ENCODE peak calls at places on chromosome 18, in eight cellular contexts. One of them, this sample, is unnamed.
A peak's percentile ranks its signal among the peaks of the same experiment; 100 is the strongest.

GRCh38 chr18:76490701-76491171 is 4.3 kb downstream of the ZNF516 start:
- DNase-seq in kidney: peak; percentile 88
- DNase-seq in fibroblast of pulmonary artery: peak; percentile 33
- DNase-seq in mesothelial cell of epicardium: no peak
- DNase-seq in RWPE2: no peak
- DNase-seq in GM13977: peak; percentile 60
- DNase-seq in astrocyte: peak; percentile 10
- DNase-seq in spleen: peak; percentile 92
- DNase-seq in this sample: no peak

GRCh38 chr18:5461056-5461455 is 82.7 kb downstream of the EPB41L3 start:
- DNase-seq in RWPE2: no peak
- DNase-seq in astrocyte: no peak
- DNase-seq in spleen: no peak
- DNase-seq in GM13977: no peak
- DNase-seq in kidney: no peak
- DNase-seq in mesothelial cell of epicardium: no peak
- DNase-seq in fibroblast of pulmonary artery: no peak
- DNase-seq in this sample: no peak

GRCh38 chr18:58208207-58208944 is 164.3 kb downstream of the NEDD4L start:
- DNase-seq in GM13977: no peak
- DNase-seq in RWPE2: no peak
- DNase-seq in spleen: no peak
- DNase-seq in fibroblast of pulmonary artery: no peak
- DNase-seq in mesothelial cell of epicardium: no peak
- DNase-seq in astrocyte: peak; percentile 37
- DNase-seq in kidney: no peak
- DNase-seq in this sample: peak; percentile 45

GRCh38 chr18:73638709-73639108 is 508.9 kb downstream of the FBXO15 start:
- DNase-seq in astrocyte: peak; percentile 72
- DNase-seq in fibroblast of pulmonary artery: peak; percentile 52
- DNase-seq in RWPE2: no peak
- DNase-seq in mesothelial cell of epicardium: no peak
- DNase-seq in GM13977: no peak
- DNase-seq in spleen: no peak
- DNase-seq in kidney: no peak
- DNase-seq in this sample: peak; percentile 56

GRCh38 chr18:22346968-22347611 is 70.6 kb downstream of the CTAGE1 start:
- DNase-seq in spleen: peak; percentile 88
- DNase-seq in kidney: peak; percentile 88
- DNase-seq in GM13977: no peak
- DNase-seq in RWPE2: no peak
- DNase-seq in astrocyte: peak; percentile 73
- DNase-seq in mesothelial cell of epicardium: no peak
- DNase-seq in fibroblast of pulmonary artery: peak; percentile 77
- DNase-seq in this sample: no peak

GRCh38 chr18:55012041-55012440 is 52.8 kb upstream of the CCDC68 start:
- DNase-seq in fibroblast of pulmonary artery: no peak
- DNase-seq in spleen: no peak
- DNase-seq in astrocyte: peak; percentile 43
- DNase-seq in GM13977: no peak
- DNase-seq in mesothelial cell of epicardium: no peak
- DNase-seq in kidney: no peak
- DNase-seq in RWPE2: no peak
- DNase-seq in this sample: no peak

GRCh38 chr18:23812566-23813440 is 123.5 kb downstream of the LAMA3 start:
- DNase-seq in spleen: no peak
- DNase-seq in fibroblast of pulmonary artery: peak; percentile 48
- DNase-seq in mesothelial cell of epicardium: no peak
- DNase-seq in astrocyte: no peak
- DNase-seq in GM13977: peak; percentile 28
- DNase-seq in kidney: no peak
- DNase-seq in RWPE2: no peak
- DNase-seq in this sample: no peak

GRCh38 chr18:26190506-26190905 is 35.7 kb upstream of the TAF4B start:
- DNase-seq in GM13977: peak; percentile 13
- DNase-seq in kidney: no peak
- DNase-seq in mesothelial cell of epicardium: no peak
- DNase-seq in fibroblast of pulmonary artery: no peak
- DNase-seq in RWPE2: no peak
- DNase-seq in spleen: peak; percentile 88
- DNase-seq in astrocyte: no peak
- DNase-seq in this sample: no peak

GRCh38 chr18:50790956-50791355 is 28.9 kb downstream of the MRO start:
- DNase-seq in spleen: no peak
- DNase-seq in astrocyte: no peak
- DNase-seq in GM13977: no peak
- DNase-seq in RWPE2: no peak
- DNase-seq in mesothelial cell of epicardium: no peak
- DNase-seq in fibroblast of pulmonary artery: no peak
- DNase-seq in kidney: no peak
- DNase-seq in this sample: no peak

GRCh38 chr18:63317982-63318881 is 1.3 kb downstream of the BCL2 start:
- DNase-seq in RWPE2: no peak
- DNase-seq in GM13977: peak; percentile 79
- DNase-seq in mesothelial cell of epicardium: peak; percentile 35
- DNase-seq in spleen: peak; percentile 96
- DNase-seq in kidney: peak; percentile 93
- DNase-seq in astrocyte: no peak
- DNase-seq in fibroblast of pulmonary artery: no peak
- DNase-seq in this sample: no peak

GRCh38 chr18:8943900-8944870 is 158.3 kb upstream of the NDUFV2 start:
- DNase-seq in GM13977: no peak
- DNase-seq in fibroblast of pulmonary artery: peak; percentile 69
- DNase-seq in spleen: no peak
- DNase-seq in astrocyte: peak; percentile 85
- DNase-seq in mesothelial cell of epicardium: no peak
- DNase-seq in RWPE2: no peak
- DNase-seq in kidney: no peak
- DNase-seq in this sample: peak; percentile 79

GRCh38 chr18:36580874-36581750 is 247.7 kb downstream of the TPGS2 start:
- DNase-seq in mesothelial cell of epicardium: no peak
- DNase-seq in fibroblast of pulmonary artery: peak; percentile 63
- DNase-seq in astrocyte: peak; percentile 77
- DNase-seq in kidney: no peak
- DNase-seq in RWPE2: no peak
- DNase-seq in GM13977: no peak
- DNase-seq in spleen: no peak
- DNase-seq in this sample: peak; percentile 80

GRCh38 chr18:55488473-55488872 is 99.5 kb downstream of the TCF4 start:
- DNase-seq in astrocyte: no peak
- DNase-seq in GM13977: no peak
- DNase-seq in kidney: no peak
- DNase-seq in mesothelial cell of epicardium: no peak
- DNase-seq in spleen: no peak
- DNase-seq in RWPE2: no peak
- DNase-seq in fibroblast of pulmonary artery: no peak
- DNase-seq in this sample: no peak

GRCh38 chr18:57534535-57534934 is 52.0 kb downstream of the FECH start:
- DNase-seq in GM13977: no peak
- DNase-seq in fibroblast of pulmonary artery: no peak
- DNase-seq in astrocyte: no peak
- DNase-seq in spleen: no peak
- DNase-seq in kidney: no peak
- DNase-seq in mesothelial cell of epicardium: no peak
- DNase-seq in RWPE2: no peak
- DNase-seq in this sample: no peak

GRCh38 chr18:71682591-71682990 is 861.6 kb downstream of the CBLN2 start:
- DNase-seq in kidney: no peak
- DNase-seq in fibroblast of pulmonary artery: no peak
- DNase-seq in astrocyte: peak; percentile 14
- DNase-seq in RWPE2: no peak
- DNase-seq in GM13977: no peak
- DNase-seq in mesothelial cell of epicardium: no peak
- DNase-seq in spleen: no peak
- DNase-seq in this sample: no peak

GRCh38 chr18:46809145-46809544 is 52.3 kb upstream of the ST8SIA5 start:
- DNase-seq in mesothelial cell of epicardium: no peak
- DNase-seq in astrocyte: no peak
- DNase-seq in GM13977: no peak
- DNase-seq in fibroblast of pulmonary artery: no peak
- DNase-seq in spleen: no peak
- DNase-seq in RWPE2: no peak
- DNase-seq in kidney: no peak
- DNase-seq in this sample: no peak

GRCh38 chr18:8238507-8238906 is 370.7 kb upstream of the RAB12 start:
- DNase-seq in RWPE2: no peak
- DNase-seq in GM13977: no peak
- DNase-seq in kidney: no peak
- DNase-seq in spleen: no peak
- DNase-seq in fibroblast of pulmonary artery: peak; percentile 5
- DNase-seq in astrocyte: no peak
- DNase-seq in mesothelial cell of epicardium: no peak
- DNase-seq in this sample: no peak

GRCh38 chr18:56702946-56703345 is 51.8 kb downstream of the WDR7 start:
- DNase-seq in mesothelial cell of epicardium: no peak
- DNase-seq in kidney: no peak
- DNase-seq in astrocyte: peak; percentile 11
- DNase-seq in RWPE2: no peak
- DNase-seq in GM13977: peak; percentile 40
- DNase-seq in spleen: no peak
- DNase-seq in fibroblast of pulmonary artery: peak; percentile 69
- DNase-seq in this sample: peak; percentile 36

GRCh38 chr18:21303445-21303844 is 61.4 kb downstream of the GREB1L start:
- DNase-seq in astrocyte: no peak
- DNase-seq in spleen: no peak
- DNase-seq in mesothelial cell of epicardium: no peak
- DNase-seq in GM13977: no peak
- DNase-seq in RWPE2: no peak
- DNase-seq in kidney: no peak
- DNase-seq in fibroblast of pulmonary artery: no peak
- DNase-seq in this sample: no peak

GRCh38 chr18:74929110-74929509 is 279.8 kb downstream of the PTGR3 start:
- DNase-seq in spleen: peak; percentile 78
- DNase-seq in fibroblast of pulmonary artery: no peak
- DNase-seq in GM13977: no peak
- DNase-seq in mesothelial cell of epicardium: no peak
- DNase-seq in kidney: no peak
- DNase-seq in astrocyte: no peak
- DNase-seq in RWPE2: no peak
- DNase-seq in this sample: no peak

GRCh38 chr18:23825978-23826405 is 136.7 kb downstream of the LAMA3 start:
- DNase-seq in astrocyte: peak; percentile 89
- DNase-seq in fibroblast of pulmonary artery: peak; percentile 95
- DNase-seq in spleen: no peak
- DNase-seq in mesothelial cell of epicardium: no peak
- DNase-seq in kidney: peak; percentile 79
- DNase-seq in GM13977: no peak
- DNase-seq in RWPE2: no peak
- DNase-seq in this sample: peak; percentile 73

GRCh38 chr18:72155327-72155726 is 388.8 kb downstream of the CBLN2 start:
- DNase-seq in RWPE2: no peak
- DNase-seq in fibroblast of pulmonary artery: peak; percentile 2
- DNase-seq in GM13977: no peak
- DNase-seq in astrocyte: no peak
- DNase-seq in mesothelial cell of epicardium: no peak
- DNase-seq in kidney: no peak
- DNase-seq in spleen: no peak
- DNase-seq in this sample: no peak

GRCh38 chr18:58347135-58347534 is 281.8 kb downstream of the ALPK2 start:
- DNase-seq in RWPE2: no peak
- DNase-seq in kidney: no peak
- DNase-seq in mesothelial cell of epicardium: no peak
- DNase-seq in astrocyte: no peak
- DNase-seq in GM13977: no peak
- DNase-seq in spleen: no peak
- DNase-seq in fibroblast of pulmonary artery: no peak
- DNase-seq in this sample: no peak

GRCh38 chr18:10682368-10682714 is 156.5 kb downstream of the NAPG start:
- DNase-seq in spleen: no peak
- DNase-seq in mesothelial cell of epicardium: no peak
- DNase-seq in GM13977: no peak
- DNase-seq in kidney: no peak
- DNase-seq in astrocyte: no peak
- DNase-seq in RWPE2: no peak
- DNase-seq in fibroblast of pulmonary artery: no peak
- DNase-seq in this sample: no peak
- TF ChIP-seq CTCF in spleen: no peak
- TF ChIP-seq CTCF in mesothelial cell of epicardium: no peak
- TF ChIP-seq CTCF in GM13977: peak; percentile 19
- TF ChIP-seq CTCF in kidney: no peak
- TF ChIP-seq CTCF in astrocyte: no peak
- TF ChIP-seq CTCF in RWPE2: no peak
- TF ChIP-seq CTCF in fibroblast of pulmonary artery: no peak
- TF ChIP-seq CTCF in this sample: no peak

GRCh38 chr18:78986018-78986481 is 6.4 kb downstream of the SALL3 start:
- DNase-seq in mesothelial cell of epicardium: no peak
- DNase-seq in RWPE2: no peak
- DNase-seq in GM13977: no peak
- DNase-seq in fibroblast of pulmonary artery: peak; percentile 42
- DNase-seq in astrocyte: peak; percentile 66
- DNase-seq in spleen: no peak
- DNase-seq in kidney: no peak
- DNase-seq in this sample: no peak
- TF ChIP-seq CTCF in mesothelial cell of epicardium: peak; percentile 24
- TF ChIP-seq CTCF in RWPE2: peak; percentile 42
- TF ChIP-seq CTCF in GM13977: peak; percentile 32
- TF ChIP-seq CTCF in fibroblast of pulmonary artery: peak; percentile 44
- TF ChIP-seq CTCF in astrocyte: peak; percentile 71
- TF ChIP-seq CTCF in spleen: no peak
- TF ChIP-seq CTCF in kidney: peak; percentile 58
- TF ChIP-seq CTCF in this sample: peak; percentile 67

DNA sequence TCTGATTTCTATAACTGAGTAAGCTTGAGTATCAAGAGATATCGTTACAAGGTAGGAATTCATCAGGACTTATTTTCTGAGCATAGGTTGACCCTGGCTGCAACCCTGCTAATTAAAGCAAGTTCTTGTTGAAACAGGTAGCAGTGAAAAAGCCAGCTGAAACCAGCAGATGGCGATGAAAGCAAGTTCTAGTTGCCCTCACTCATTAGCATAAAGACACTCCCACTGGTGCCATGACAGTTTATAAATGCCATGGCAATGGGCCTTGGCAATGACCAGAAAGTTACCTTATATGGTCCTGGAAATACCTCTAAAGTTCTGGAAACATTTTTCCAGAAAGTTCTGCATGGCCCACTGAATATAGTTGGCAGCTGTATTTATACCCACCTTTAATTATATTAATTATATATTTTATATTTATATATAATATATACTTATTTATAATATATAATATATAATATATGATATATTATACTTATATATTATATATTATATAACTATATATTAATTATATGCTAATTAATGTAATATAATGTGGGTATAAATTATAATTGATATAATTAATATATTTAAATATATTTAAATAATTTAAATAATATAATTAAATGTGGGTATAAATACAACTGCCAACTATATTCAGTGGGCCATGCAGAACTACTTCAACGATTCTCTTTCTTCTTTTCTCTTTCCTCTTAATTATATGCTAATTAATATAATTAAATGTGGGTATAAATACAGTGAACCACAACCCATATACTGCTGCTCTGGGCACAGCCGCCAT is 188.0 kb downstream of the CDH7 start:
- DNase-seq in GM13977: peak; percentile 13
- DNase-seq in spleen: no peak
- DNase-seq in astrocyte: peak; percentile 2
- DNase-seq in kidney: no peak
- DNase-seq in fibroblast of pulmonary artery: peak; percentile 16
- DNase-seq in RWPE2: no peak
- DNase-seq in mesothelial cell of epicardium: no peak
- DNase-seq in this sample: no peak
- TF ChIP-seq CTCF in GM13977: peak; percentile 50
- TF ChIP-seq CTCF in spleen: no peak
- TF ChIP-seq CTCF in astrocyte: peak; percentile 31
- TF ChIP-seq CTCF in kidney: no peak
- TF ChIP-seq CTCF in fibroblast of pulmonary artery: peak; percentile 12
- TF ChIP-seq CTCF in RWPE2: peak; percentile 56
- TF ChIP-seq CTCF in mesothelial cell of epicardium: no peak
- TF ChIP-seq CTCF in this sample: peak; percentile 13

GRCh38 chr18:48889981-48890735 is 60.6 kb downstream of the SMAD7 start:
- DNase-seq in mesothelial cell of epicardium: no peak
- DNase-seq in kidney: no peak
- DNase-seq in RWPE2: no peak
- DNase-seq in fibroblast of pulmonary artery: no peak
- DNase-seq in GM13977: no peak
- DNase-seq in spleen: peak; percentile 48
- DNase-seq in astrocyte: no peak
- DNase-seq in this sample: no peak
- TF ChIP-seq CTCF in mesothelial cell of epicardium: no peak
- TF ChIP-seq CTCF in kidney: no peak
- TF ChIP-seq CTCF in RWPE2: no peak
- TF ChIP-seq CTCF in fibroblast of pulmonary artery: no peak
- TF ChIP-seq CTCF in GM13977: no peak
- TF ChIP-seq CTCF in spleen: no peak
- TF ChIP-seq CTCF in astrocyte: no peak
- TF ChIP-seq CTCF in this sample: no peak